ENCODE peak calls at places on chromosomes 4 and X, in eight cellular contexts. L, D, G, F, P, B, J and X are unnamed samples.

GRCh38 chrX:72536542-72536941 is 36.1 kb downstream of the HDAC8 start:
- DNase-seq in L (no peak), D (no peak), G (no peak), F (no peak), P (no peak), B (no peak), J (no peak), X (no peak)

GRCh38 chr4:54661156-54661555 is 3.4 kb downstream of the KIT start:
- DNase-seq in L (no peak), D (no peak), G (no peak), F (no peak), P (no peak), B (no peak), J (peak; percentile 91), X (peak; percentile 57)

GRCh38 chr4:189124149-189124758 is 816.4 kb upstream of the FRG1 start:
- DNase-seq in L (no peak), D (no peak), G (peak; percentile 16), F (no peak), P (no peak), B (peak; percentile 55), J (peak; percentile 65), X (peak; percentile 28)

GRCh38 chr4:6881908-6882307 is 27.7 kb upstream of the TBC1D14 start:
- DNase-seq in L (no peak), D (no peak), G (no peak), F (no peak), P (no peak), B (no peak), J (no peak), X (no peak)

GRCh38 chr4:25154594-25155265 is 5.5 kb downstream of the SEPSECS start:
- DNase-seq in L (no peak), D (no peak), G (no peak), F (no peak), P (no peak), B (no peak), J (no peak), X (no peak)

GRCh38 chrX:12162420-12162819 is 24.1 kb downstream of the FRMPD4 start:
- DNase-seq in L (no peak), D (no peak), G (no peak), F (no peak), P (no peak), B (no peak), J (peak; percentile 62), X (no peak)

GRCh38 chr4:39716356-39716755 is 18.4 kb downstream of the UBE2K start:
- DNase-seq in L (no peak), D (no peak), G (no peak), F (no peak), P (no peak), B (no peak), J (no peak), X (no peak)

GRCh38 chrX:5051831-5052491 is 1176.7 kb downstream of the NLGN4X start:
- DNase-seq in L (no peak), D (peak; percentile 69), G (peak; percentile 15), F (no peak), P (peak; percentile 15), B (no peak), J (peak; percentile 47), X (peak; percentile 61)

GRCh38 chrX:71256051-71256450 is 2.1 kb upstream of the ZMYM3 start:
- DNase-seq in L (no peak), D (no peak), G (no peak), F (no peak), P (no peak), B (no peak), J (peak; percentile 20), X (peak; percentile 1)

GRCh38 chrX:103360092-103360491 is 3.8 kb downstream of the TCEAL9 start:
- DNase-seq in L (no peak), D (no peak), G (no peak), F (no peak), P (no peak), B (no peak), J (no peak), X (peak; percentile 53)

GRCh38 chr4:10664408-10664807 is 20.2 kb downstream of the CLNK start:
- DNase-seq in L (no peak), D (no peak), G (no peak), F (no peak), P (peak; percentile 22), B (no peak), J (peak; percentile 92), X (peak; percentile 92)

GRCh38 chrX:48992341-48992740 is 9.7 kb downstream of the GRIPAP1 start:
- DNase-seq in L (no peak), D (peak; percentile 2), G (no peak), F (no peak), P (no peak), B (no peak), J (no peak), X (no peak)

GRCh38 chr4:25178838-25179261 is 18.6 kb upstream of the SEPSECS start:
- DNase-seq in L (no peak), D (no peak), G (no peak), F (no peak), P (no peak), B (no peak), J (no peak), X (no peak)

GRCh38 chrX:11287505-11287904 is 5.7 kb upstream of the AMELX start:
- DNase-seq in L (no peak), D (no peak), G (no peak), F (no peak), P (no peak), B (no peak), J (peak; percentile 50), X (peak; percentile 59)

GRCh38 chr4:23083391-23083790 is 390.7 kb downstream of the GBA3 start:
- DNase-seq in L (no peak), D (no peak), G (no peak), F (no peak), P (no peak), B (no peak), J (no peak), X (no peak)

GRCh38 chr4:60250657-60251056 is 949.5 kb upstream of the ADGRL3 start:
- DNase-seq in L (no peak), D (no peak), G (no peak), F (no peak), P (no peak), B (no peak), J (no peak), X (no peak)

GRCh38 chrX:134244043-134244442 is 7.1 kb downstream of the CCDC160 start:
- DNase-seq in L (no peak), D (no peak), G (no peak), F (no peak), P (no peak), B (no peak), J (peak; percentile 15), X (peak; percentile 5)

GRCh38 chr4:8592366-8593267 is at the start of gene CPZ:
- DNase-seq in L (no peak), D (no peak), G (no peak), F (no peak), P (no peak), B (no peak), J (peak; percentile 20), X (peak; percentile 4)

GRCh38 chr4:173217727-173218126 is 49.1 kb downstream of the GALNT7 start:
- DNase-seq in L (no peak), D (no peak), G (no peak), F (no peak), P (no peak), B (no peak), J (peak; percentile 33), X (peak; percentile 72)

GRCh38 chrX:70026112-70026850 is 23.5 kb downstream of the AWAT2 start:
- DNase-seq in L (no peak), D (no peak), G (no peak), F (no peak), P (no peak), B (no peak), J (peak; percentile 29), X (peak; percentile 62)

GRCh38 chrX:53077207-53078197 is 4.7 kb upstream of the TSPYL2 start:
- DNase-seq in L (no peak), D (no peak), G (no peak), F (no peak), P (no peak), B (no peak), J (no peak), X (no peak)

GRCh38 chr4:142356118-142356759 is 489.9 kb downstream of the INPP4B start:
- DNase-seq in L (no peak), D (no peak), G (no peak), F (no peak), P (no peak), B (no peak), J (no peak), X (no peak)
- H3K4me3 ChIP-seq in L (no peak overlapping the region), D (no peak overlapping the region), G (no peak overlapping the region), F (no peak overlapping the region), P (no peak overlapping the region), B (no peak overlapping the region), J (no peak overlapping the region), X (no peak overlapping the region)

DNA sequence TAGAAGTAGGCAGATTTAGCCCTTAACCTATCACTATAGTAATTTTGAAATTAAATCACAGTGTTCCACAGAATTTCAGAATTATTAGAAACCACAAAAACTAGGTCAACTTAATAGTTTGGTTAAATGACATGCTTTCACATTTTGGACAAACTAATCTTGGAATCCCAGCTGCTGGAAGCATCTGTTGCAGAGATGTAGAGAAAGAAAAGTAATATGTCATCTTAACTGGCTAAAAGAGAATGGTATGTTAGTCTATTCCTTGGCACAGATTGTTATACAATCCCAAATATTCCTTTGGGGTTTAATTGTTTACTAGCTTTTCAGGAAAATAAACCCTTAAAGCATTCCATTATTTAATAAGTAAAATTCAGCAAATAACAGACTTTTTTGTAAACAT is 519.9 kb downstream of the IL15 start:
- DNase-seq in L (no peak), D (no peak), G (no peak), F (no peak), P (no peak), B (no peak), J (no peak), X (no peak)
- TF ChIP-seq CTCF in L (no peak), D (no peak), G (no peak), F (no peak), P (no peak), B (no peak), J (no peak), X (no peak)

GRCh38 chr4:87525636-87526035 is 3.5 kb downstream of the SPARCL1 start:
- DNase-seq in L (no peak), D (peak; percentile 75), G (no peak), F (no peak), P (no peak), B (no peak), J (peak; percentile 67), X (peak; percentile 91)
- H3K4me3 ChIP-seq in L (no peak overlapping the region), D (peak overlapping the region; percentile 56), G (no peak overlapping the region), F (no peak overlapping the region), P (peak overlapping the region; percentile 63), B (no peak overlapping the region), J (no peak overlapping the region), X (peak overlapping the region; percentile 50)

DNA sequence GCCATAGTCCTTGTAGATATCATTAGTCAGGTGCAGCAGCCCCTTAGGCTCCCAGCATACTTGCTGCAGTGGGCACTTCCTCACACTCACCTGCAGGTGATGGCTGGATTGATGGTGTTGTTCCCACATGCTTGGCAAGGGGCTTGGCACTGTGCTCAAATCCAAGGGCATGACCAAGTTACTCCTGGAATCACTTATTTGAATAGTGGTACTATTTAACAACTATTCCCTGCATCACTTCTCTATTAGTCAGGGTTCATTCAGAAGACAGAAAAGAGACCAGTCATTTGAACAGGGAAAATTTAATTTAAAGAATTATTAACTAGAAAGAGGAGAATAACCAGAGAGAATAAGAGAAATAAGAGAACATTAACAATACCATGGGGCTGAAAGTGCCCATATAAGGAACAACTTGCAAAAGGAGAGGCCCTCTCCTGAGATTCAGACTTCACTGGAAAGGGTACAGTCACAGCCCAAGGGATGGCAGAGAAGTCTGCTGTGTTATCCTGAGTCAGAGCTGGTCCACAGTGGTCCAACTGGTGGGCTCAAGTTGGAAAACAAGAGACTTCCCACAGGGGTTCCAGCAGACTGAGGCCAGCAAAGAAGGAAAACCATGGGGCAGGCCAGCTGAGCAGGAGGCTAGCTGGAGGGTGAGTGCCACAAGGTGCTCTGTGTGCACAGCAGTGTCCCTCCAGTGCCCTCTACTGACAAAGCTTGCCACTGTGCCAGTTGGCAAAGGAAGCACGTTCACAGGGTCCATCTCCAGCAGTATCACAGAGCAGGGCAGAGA is 9.8 kb downstream of the SPP1 start:
- DNase-seq in L (peak; percentile 38), D (no peak), G (peak; percentile 69), F (peak; percentile 38), P (peak; percentile 55), B (peak; percentile 62), J (peak; percentile 39), X (peak; percentile 48)
- TF ChIP-seq CTCF in L (peak; percentile 60), D (peak; percentile 16), G (peak; percentile 7), F (no peak), P (peak; percentile 56), B (peak; percentile 92), J (peak; percentile 49), X (peak; percentile 59)